ENCODE peak calls at places on chromosomes 13 and 19, in five cellular contexts. X is HCT116, H is SK-N-SH, I is H1, N is HepG2. G is an unnamed sample.

GRCh38 chr19:13169769-13170168 is 19.6 kb downstream of the IER2 start:
- DNase-seq in X (peak), H (no peak), N (no peak), I (no peak), G (peak)

GRCh38 chr19:42253245-42254082 is 1.5 kb downstream of the ERF start:
- DNase-seq in X (no peak), N (peak), H (peak), I (no peak), G (no peak)

GRCh38 chr13:36806102-36806501 is 12.9 kb upstream of the RFXAP start:
- DNase-seq in X (no peak), N (no peak), H (no peak), I (no peak), G (no peak)

GRCh38 chr13:61779456-61779855 is 363.8 kb upstream of the PCDH20 start:
- DNase-seq in I (no peak), N (no peak), X (no peak), H (no peak), G (no peak)

GRCh38 chr13:40656358-40656757 is 10.1 kb downstream of the FOXO1 start:
- DNase-seq in N (no peak), X (no peak), I (no peak), H (no peak), G (no peak)

GRCh38 chr13:53142301-53142700 is 113.7 kb downstream of the OLFM4 start:
- DNase-seq in I (no peak), X (no peak), H (no peak), N (no peak), G (no peak)

GRCh38 chr19:47369923-47370625 is 21.0 kb downstream of the DHX34 start:
- DNase-seq in H (no peak), I (no peak), X (no peak), N (no peak), G (no peak)

GRCh38 chr19:17473041-17473440 is 2.7 kb downstream of the SLC27A1 start:
- DNase-seq in N (no peak), X (peak), I (no peak), H (no peak), G (no peak)

GRCh38 chr13:26682606-26683005 is 78.0 kb downstream of the GPR12 start:
- DNase-seq in H (no peak), N (no peak), X (no peak), I (no peak), G (no peak)

GRCh38 chr19:3576696-3577443 is 4.1 kb downstream of the HMG20B start:
- DNase-seq in H (peak), X (no peak), I (peak), N (no peak), G (no peak)

GRCh38 chr19:45150731-45151725 is 9.8 kb downstream of the NKPD1 start:
- DNase-seq in I (no peak), H (no peak), N (no peak), X (no peak), G (no peak)

GRCh38 chr19:9075064-9075964 is 11.5 kb upstream of the OR1M1 start:
- DNase-seq in X (peak), N (peak), I (peak), H (peak), G (no peak)

GRCh38 chr19:11813801-11814706 is at the start of gene ZNF440:
- DNase-seq in I (peak), X (peak), H (peak), N (peak), G (peak)

GRCh38 chr13:101626925-101627555 is 174.6 kb downstream of the ITGBL1 start:
- DNase-seq in N (no peak), X (no peak), H (no peak), I (no peak), G (no peak)

GRCh38 chr13:108957369-108958012 is 328.1 kb downstream of the MYO16 start:
- DNase-seq in H (no peak), I (no peak), N (no peak), X (peak), G (no peak)

GRCh38 chr19:10145031-10145430 is 25.3 kb upstream of the EIF3G start:
- DNase-seq in X (no peak), N (no peak), H (no peak), I (no peak), G (no peak)

GRCh38 chr19:11375143-11375948 is 880 bp downstream of the SWSAP1 start:
- DNase-seq in N (peak), H (peak), I (no peak), X (no peak), G (no peak)

GRCh38 chr19:799076-799881 is 2.0 kb downstream of the PTBP1 start:
- DNase-seq in X (no peak), N (peak), I (no peak), H (peak), G (peak)

GRCh38 chr19:30363073-30363472 is 9.1 kb upstream of the ZNF536 start:
- DNase-seq in I (no peak), N (no peak), H (no peak), X (no peak), G (no peak)

GRCh38 chr13:41942462-41943094 is 18.3 kb downstream of the VWA8 start:
- DNase-seq in I (no peak), N (no peak), H (no peak), X (no peak), G (no peak)

GRCh38 chr19:37009871-37010270 is 68.4 kb upstream of the ZNF420 start:
- DNase-seq in I (no peak), X (no peak), N (no peak), H (no peak), G (no peak)

GRCh38 chr19:43634877-43635560 is 4.6 kb downstream of the CADM4 start:
- DNase-seq in N (peak), H (no peak), I (no peak), X (no peak), G (no peak)

DNA sequence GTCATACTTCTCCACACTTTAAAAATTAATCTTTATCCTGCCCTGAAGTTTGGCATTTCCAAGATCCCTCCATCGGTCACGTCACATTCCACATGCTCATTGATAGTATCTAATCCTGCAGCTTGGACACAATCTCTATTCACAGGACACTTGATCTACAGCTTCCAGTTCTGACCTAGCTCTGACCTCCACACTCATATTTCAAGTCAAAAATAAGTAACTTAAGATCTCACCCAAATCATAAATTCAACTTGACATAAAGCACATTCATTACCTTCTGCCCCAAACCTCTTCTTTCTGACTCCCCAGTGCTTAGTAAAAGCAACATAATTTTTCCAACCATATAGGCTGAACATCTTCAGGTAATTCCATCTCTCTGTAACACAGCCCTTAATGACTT is 880.2 kb downstream of the PCDH9 start:
- DNase-seq in H (no peak), X (no peak), N (no peak), I (no peak), G (no peak)
- TF ChIP-seq JUND in H (no peak), X (no peak), N (no peak), I (no peak), G (no peak)

DNA sequence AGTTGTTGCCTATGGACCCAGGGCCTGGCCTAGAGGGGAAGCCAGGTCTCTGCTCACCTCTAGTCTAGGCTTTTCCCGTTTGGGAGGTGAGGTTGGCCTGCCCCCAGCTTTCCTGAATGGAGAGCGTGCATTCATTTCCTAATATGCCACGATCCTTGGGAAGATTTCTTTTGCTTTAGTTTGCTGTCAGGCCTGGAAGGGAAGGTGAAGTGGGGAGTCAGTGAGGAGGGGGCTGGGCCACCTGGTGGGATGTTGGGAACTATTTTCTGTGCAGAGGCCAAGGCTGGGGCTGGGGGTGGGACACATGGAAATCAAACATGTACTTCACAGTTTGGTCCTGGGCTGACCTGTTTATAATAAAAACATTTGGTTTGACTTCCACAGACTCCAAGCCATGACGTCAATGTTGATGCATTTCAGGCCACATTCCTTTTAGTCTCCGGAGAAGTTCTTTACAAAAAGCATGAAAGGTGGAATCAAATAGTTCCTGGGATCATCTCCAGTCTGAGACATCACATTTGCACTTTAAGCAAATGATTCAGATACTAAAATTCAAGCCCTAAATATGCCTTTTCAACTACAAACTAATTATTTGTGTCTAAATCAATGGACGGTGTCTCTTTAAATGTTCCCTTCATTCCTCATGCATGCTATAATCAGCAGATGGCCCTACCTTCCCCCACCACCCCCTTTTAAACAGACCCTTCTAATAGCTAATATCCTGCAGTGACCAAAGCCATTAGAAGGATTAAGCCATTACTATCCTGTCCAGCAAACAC is 41.5 kb upstream of the MEDAG start:
- DNase-seq in N (no peak), X (no peak), I (no peak), H (peak), G (no peak)
- TF ChIP-seq JUND in N (no peak), X (no peak), I (no peak), H (peak), G (no peak)

GRCh38 chr13:110390572-110390971 is 83.5 kb downstream of the COL4A2 start:
- DNase-seq in I (no peak), X (no peak), N (no peak), H (no peak), G (no peak)

GRCh38 chr13:110382830-110383229 is 75.7 kb downstream of the COL4A2 start:
- DNase-seq in X (no peak), N (no peak), H (no peak), I (no peak), G (no peak)

GRCh38 chr13:110391273-110391672 is 84.2 kb downstream of the COL4A2 start:
- DNase-seq in X (no peak), H (no peak), N (no peak), I (no peak), G (no peak)

GRCh38 chr13:110388141-110388943 is 81.3 kb downstream of the COL4A2 start:
- DNase-seq in N (no peak), H (peak), X (no peak), I (no peak), G (no peak)

GRCh38 chr13:110387451-110388140 is 80.5 kb downstream of the COL4A2 start:
- DNase-seq in N (no peak), X (no peak), I (no peak), H (no peak), G (no peak)
- TF ChIP-seq JUND in N (no peak), X (no peak), I (no peak), H (no peak), G (no peak)

GRCh38 chr19:55212447-55212846 is 3.1 kb upstream of the PTPRH start:
- DNase-seq in N (peak), I (no peak), X (peak), H (no peak), G (peak)
- TF ChIP-seq JUND in N (no peak), I (no peak), X (no peak), H (no peak), G (no peak)

GRCh38 chr13:30388401-30389283 is 33.7 kb upstream of the UBE2L5 start:
- DNase-seq in X (no peak), I (no peak), N (no peak), H (no peak), G (no peak)
- TF ChIP-seq JUND in X (no peak), I (no peak), N (no peak), H (no peak), G (no peak)

DNA sequence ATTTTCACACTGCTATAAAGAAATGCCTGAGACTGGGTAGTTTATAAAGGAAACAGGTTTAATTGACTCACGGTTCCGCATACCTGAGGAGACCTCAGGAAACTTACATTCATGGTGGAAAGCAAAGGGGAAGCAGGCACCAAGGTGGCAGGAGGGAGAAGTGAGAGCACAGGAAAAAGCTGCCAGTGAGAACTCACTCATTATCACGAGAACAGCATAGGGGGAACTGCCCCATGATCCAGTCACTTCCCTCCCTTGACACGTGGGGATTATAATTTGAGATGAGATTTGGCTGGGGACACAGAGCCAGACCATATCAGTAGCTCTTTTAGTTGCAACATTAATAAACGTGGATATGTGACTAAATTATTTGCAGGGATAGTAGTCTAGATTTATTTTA is 4.3 kb upstream of the KCTD4 start:
- DNase-seq in X (no peak), H (no peak), N (no peak), I (no peak), G (no peak)
- TF ChIP-seq JUND in X (no peak), H (no peak), N (no peak), I (no peak), G (no peak)

DNA sequence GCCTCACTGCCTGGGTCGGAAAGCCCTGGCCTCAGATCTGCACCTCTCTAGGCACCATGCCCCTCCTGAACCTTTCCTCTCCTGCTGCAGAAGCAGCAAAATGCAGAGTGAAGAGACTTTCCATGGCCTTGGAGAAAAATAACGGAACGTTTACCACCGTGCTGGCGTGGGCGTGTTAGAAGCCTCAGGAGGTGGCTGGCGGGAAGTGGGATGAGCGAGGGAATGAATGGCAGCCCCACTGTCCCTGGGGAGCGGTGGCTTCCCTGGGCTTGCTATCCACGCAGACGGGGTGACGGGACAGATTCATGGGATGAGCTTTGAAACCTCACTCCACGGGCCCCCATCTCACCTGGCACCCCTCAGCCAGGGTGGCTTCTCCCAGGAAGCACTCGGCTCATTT is 4.3 kb downstream of the TEX29 start:
- DNase-seq in N (no peak), I (no peak), H (no peak), X (no peak), G (no peak)
- TF ChIP-seq JUND in N (no peak), I (no peak), H (no peak), X (no peak), G (no peak)

G was measured in T47D.